ENCODE peak calls at places on chromosomes 13 and 19, in five cellular contexts. L is naive thymus-derived CD4-positive, alpha-beta T cell; A is suprapubic skin; G is Peyer's patch; O is mucosa of descending colon. P is an unnamed sample.
A peak's percentile ranks its signal among the peaks of the same experiment; 100 is the strongest.

GRCh38 chr19:3821156-3821555 is 35.0 kb upstream of the MATK start:
- DNase-seq in L (no peak), A (no peak), G (no peak), O (no peak), P (no peak)

GRCh38 chr13:98495627-98496238 is 81.2 kb downstream of the STK24 start:
- DNase-seq in A (no peak), L (no peak), G (no peak), O (no peak), P (no peak)

GRCh38 chr13:66461021-66461420 is 769.1 kb downstream of the PCDH9 start:
- DNase-seq in O (no peak), A (no peak), G (no peak), L (no peak), P (no peak)

GRCh38 chr19:54665530-54665929 is 2.7 kb downstream of the LILRB4 start:
- DNase-seq in L (no peak), O (no peak), A (no peak), G (no peak), P (no peak)

GRCh38 chr19:38676023-38676877 is 28.8 kb downstream of the ACTN4 start:
- DNase-seq in A (no peak), O (no peak), L (no peak), G (no peak), P (no peak)

GRCh38 chr19:13428352-13428751 is 77.9 kb downstream of the CACNA1A start:
- DNase-seq in G (no peak), L (no peak), O (no peak), A (no peak), P (peak; percentile 14)

GRCh38 chr13:36806102-36806501 is 12.9 kb upstream of the RFXAP start:
- DNase-seq in G (no peak), A (no peak), L (no peak), O (no peak), P (no peak)

GRCh38 chr13:97631158-97631557 is 197.2 kb downstream of the RAP2A start:
- DNase-seq in O (no peak), L (no peak), G (no peak), A (no peak), P (no peak)

GRCh38 chr19:28980236-28980868 is 232.6 kb downstream of the UQCRFS1 start:
- DNase-seq in L (no peak), O (no peak), A (no peak), G (no peak), P (no peak)

GRCh38 chr13:36965767-36966166 is 33.4 kb downstream of the ALG5 start:
- DNase-seq in O (no peak), G (no peak), A (no peak), L (no peak), P (no peak)

GRCh38 chr13:113962975-113963374 is 10.9 kb downstream of the C13orf46 start:
- DNase-seq in O (peak; percentile 2), G (no peak), L (no peak), A (peak; percentile 50), P (no peak)

GRCh38 chr13:49679244-49679643 is 12.0 kb downstream of the EBPL start:
- DNase-seq in G (no peak), A (no peak), L (no peak), O (no peak), P (no peak)

GRCh38 chr19:5083547-5083965 is 114.6 kb downstream of the KDM4B start:
- DNase-seq in G (no peak), A (no peak), L (no peak), O (no peak), P (no peak)

GRCh38 chr13:93375491-93375890 is 148.9 kb downstream of the GPC6 start:
- DNase-seq in O (no peak), L (no peak), G (no peak), A (no peak), P (no peak)

GRCh38 chr13:44312898-44313551 is 60.6 kb upstream of the SERP2 start:
- DNase-seq in O (no peak), A (no peak), G (no peak), L (no peak), P (no peak)

GRCh38 chr13:34506796-34507195 is 435.3 kb upstream of the NBEA start:
- DNase-seq in O (no peak), A (no peak), L (no peak), G (no peak), P (no peak)

GRCh38 chr13:73870970-73871935 is 263.0 kb downstream of the KLF12 start:
- DNase-seq in L (no peak), G (no peak), A (no peak), O (no peak), P (no peak)

GRCh38 chr19:38270587-38271167 is 6.3 kb downstream of the SPINT2 start:
- DNase-seq in A (no peak), O (no peak), L (no peak), G (no peak), P (no peak)

GRCh38 chr13:113358653-113359052 is 5.3 kb downstream of the GRTP1 start:
- DNase-seq in A (no peak), G (no peak), O (no peak), L (no peak), P (no peak)

GRCh38 chr13:34164585-34164984 is 346.6 kb downstream of the RFC3 start:
- DNase-seq in G (no peak), A (no peak), L (no peak), O (no peak), P (no peak)

GRCh38 chr13:113453962-113454361 is 674 bp upstream of the ADPRHL1 start:
- DNase-seq in O (no peak), G (no peak), L (no peak), A (no peak), P (no peak)

GRCh38 chr13:49904729-49905456 is 31.2 kb downstream of the SPRYD7 start:
- DNase-seq in G (no peak), L (no peak), A (no peak), O (no peak), P (no peak)

GRCh38 chr13:75202981-75203380 is 279.0 kb downstream of the TBC1D4 start:
- DNase-seq in O (no peak), L (no peak), A (no peak), G (no peak), P (no peak)

GRCh38 chr13:61765181-61765742 is 349.6 kb upstream of the PCDH20 start:
- DNase-seq in A (no peak), G (no peak), O (no peak), L (no peak), P (no peak)

GRCh38 chr13:95708390-95708774 is 31.4 kb downstream of the DNAJC3 start:
- DNase-seq in A (no peak), G (no peak), O (no peak), L (no peak), P (no peak)

GRCh38 chr13:76035711-76036110 is 399.6 kb downstream of the LMO7 start:
- DNase-seq in A (no peak), O (no peak), L (no peak), G (no peak), P (no peak)

DNA sequence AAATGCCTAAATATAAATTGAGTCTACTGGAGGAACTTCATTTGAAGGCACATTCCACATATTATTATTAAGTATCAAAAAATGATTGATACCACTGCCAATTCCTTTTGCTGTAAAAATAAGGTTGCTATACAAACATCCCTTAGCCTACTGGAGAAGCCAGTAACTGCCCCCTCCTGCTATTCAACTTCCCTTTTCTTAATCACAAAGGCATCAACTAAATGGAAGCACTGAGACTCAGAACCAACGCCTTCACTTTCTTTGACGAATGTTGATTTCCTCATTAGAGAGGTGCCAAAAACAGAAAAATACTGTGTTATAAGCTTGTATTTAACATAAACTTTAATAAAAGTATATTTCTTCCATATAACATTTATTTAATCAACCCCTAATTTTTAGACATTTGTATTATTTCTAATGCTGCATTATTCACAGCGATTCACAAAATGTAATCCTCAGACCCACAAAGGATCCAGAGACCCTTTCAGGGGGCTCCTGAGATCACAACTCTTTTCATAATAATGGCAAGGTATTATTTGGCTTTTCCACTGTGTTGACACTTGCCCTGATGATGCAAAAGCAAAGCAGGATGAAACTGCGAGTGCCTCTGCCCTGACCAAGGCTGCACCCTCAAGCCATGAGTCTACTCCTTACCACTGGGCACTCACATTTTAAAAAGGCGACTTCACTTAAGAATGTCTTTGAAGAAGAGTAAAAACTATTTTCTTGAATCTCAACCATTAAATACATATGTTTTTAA is 11.6 kb downstream of the ELF1 start:
- DNase-seq in L (no peak), G (no peak), A (no peak), O (no peak), P (no peak)
- H3K4me1 ChIP-seq in L (peaks cover 70% of the 10 kb centered on the region), G (peaks cover 55% of the 10 kb centered on the region), A (peaks cover 54% of the 10 kb centered on the region), O (peaks cover 65% of the 10 kb centered on the region), P (peaks cover 92% of the 10 kb centered on the region)

GRCh38 chr19:41376998-41377365 is 649 bp downstream of the TMEM91 start:
- DNase-seq in L (no peak), G (no peak), A (no peak), O (no peak), P (no peak)
- H3K4me3 ChIP-seq in L (peak overlapping the region; percentile 56), G (peak overlapping the region; percentile 50), A (peak overlapping the region; percentile 58), O (no peak overlapping the region), P (peak overlapping the region; percentile 19)

GRCh38 chr19:2047076-2047448 is 4.0 kb downstream of the MKNK2 start:
- DNase-seq in A (no peak), G (no peak), O (no peak), L (no peak), P (no peak)
- H3K4me1 ChIP-seq in A (peaks cover 86% of the 10 kb centered on the region), G (peaks cover 66% of the 10 kb centered on the region), O (peaks cover 72% of the 10 kb centered on the region), L (peaks cover 46% of the 10 kb centered on the region), P (peaks cover 81% of the 10 kb centered on the region)

DNA sequence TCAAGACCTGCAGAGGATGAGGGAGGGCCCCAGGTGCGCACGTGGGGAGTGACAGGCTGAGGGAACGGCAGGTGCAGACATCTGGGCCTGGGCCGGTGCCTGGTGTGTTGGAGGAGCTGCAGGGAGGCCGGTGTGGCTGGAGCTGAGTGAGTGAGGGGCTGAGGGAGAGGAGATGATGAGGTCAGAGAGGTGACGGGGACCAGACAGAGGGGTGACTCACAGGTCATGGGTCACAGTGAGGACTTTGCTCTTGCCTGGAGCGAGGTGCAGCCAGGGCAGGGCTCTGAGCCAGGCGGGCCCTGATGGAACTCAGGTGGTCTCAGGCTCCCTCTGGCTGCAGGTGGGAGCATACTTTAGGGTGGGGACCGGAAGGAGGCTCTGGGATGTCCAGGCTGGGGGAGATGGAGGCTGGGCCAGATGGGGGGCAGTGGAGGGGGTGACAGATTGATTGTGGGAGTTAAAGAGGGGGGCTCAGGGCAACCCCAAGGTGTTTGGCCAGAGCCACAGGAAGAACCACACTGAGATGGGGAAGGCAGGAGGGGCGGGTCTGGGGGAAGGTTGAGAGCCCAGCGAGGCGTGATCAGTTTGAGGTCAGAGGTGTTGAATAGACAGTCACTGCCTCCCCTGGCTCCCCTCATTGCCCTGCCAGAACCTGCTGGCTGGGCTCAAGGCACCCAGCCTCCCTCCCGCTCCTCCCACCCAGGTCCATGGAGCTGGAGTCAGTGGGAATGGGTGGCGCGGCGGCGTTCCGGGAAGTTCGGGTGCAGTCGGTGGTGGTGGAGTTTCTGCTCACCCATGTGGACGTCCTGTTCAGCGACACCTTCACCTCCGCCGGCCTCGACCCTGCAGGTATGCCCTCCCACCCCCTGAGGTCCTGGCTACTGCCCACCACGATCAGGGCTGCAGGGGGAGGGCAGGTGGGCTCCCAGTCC is 8.4 kb downstream of the ARHGAP33 start:
- DNase-seq in G (no peak), L (no peak), A (no peak), O (no peak), P (no peak)
- H3K4me3 ChIP-seq in G (no peak overlapping the region), L (no peak overlapping the region), A (no peak overlapping the region), O (no peak overlapping the region), P (no peak overlapping the region)

GRCh38 chr19:56108447-56109195 is 12.5 kb downstream of the ZNF787 start:
- DNase-seq in O (no peak), L (no peak), A (peak; percentile 60), G (no peak), P (no peak)
- H3K4me1 ChIP-seq in O (peaks cover 62% of the 10 kb centered on the region), L (no peaks in the 10 kb centered on the region), A (peaks cover 86% of the 10 kb centered on the region), G (peaks cover 45% of the 10 kb centered on the region), P (peaks cover 17% of the 10 kb centered on the region)

P was measured in CD4-positive, alpha-beta memory T cell.